ENCODE peak calls at places on chromosomes 4 and X, in four cellular contexts. One of them, this sample, is unnamed. For H3K36me3, the result is how much of the 10 kb centered on the place peaks cover.

GRCh38 chr4:159292137-159292896 is 189.4 kb downstream of the RAPGEF2 start:
- DNase-seq in IMR-90: no peak
- DNase-seq in tibial nerve: no peak
- DNase-seq in esophagus squamous epithelium: no peak
- DNase-seq in this sample: peak

GRCh38 chr4:16157609-16158503 is 68.4 kb downstream of the TAPT1 start:
- DNase-seq in IMR-90: no peak
- DNase-seq in tibial nerve: no peak
- DNase-seq in esophagus squamous epithelium: no peak
- DNase-seq in this sample: peak

GRCh38 chrX:128052303-128052702 is at the start of gene ACTRT1:
- DNase-seq in IMR-90: no peak
- DNase-seq in tibial nerve: no peak
- DNase-seq in esophagus squamous epithelium: no peak
- DNase-seq in this sample: no peak

GRCh38 chrX:10164879-10165278 is 8.1 kb downstream of the CLCN4 start:
- DNase-seq in IMR-90: no peak
- DNase-seq in tibial nerve: no peak
- DNase-seq in esophagus squamous epithelium: no peak
- DNase-seq in this sample: no peak

GRCh38 chr4:169664615-169665014 is 44.2 kb downstream of the CLCN3 start:
- DNase-seq in IMR-90: no peak
- DNase-seq in tibial nerve: no peak
- DNase-seq in esophagus squamous epithelium: no peak
- DNase-seq in this sample: no peak

GRCh38 chr4:110163327-110164070 is 34.9 kb downstream of the ELOVL6 start:
- DNase-seq in IMR-90: peak
- DNase-seq in tibial nerve: no peak
- DNase-seq in esophagus squamous epithelium: no peak
- DNase-seq in this sample: no peak

GRCh38 chr4:111839186-111839585 is 306.1 kb upstream of the FAM241A start:
- DNase-seq in IMR-90: no peak
- DNase-seq in tibial nerve: no peak
- DNase-seq in esophagus squamous epithelium: no peak
- DNase-seq in this sample: no peak

GRCh38 chr4:141768954-141769353 is 132.6 kb downstream of the IL15 start:
- DNase-seq in IMR-90: peak
- DNase-seq in tibial nerve: no peak
- DNase-seq in esophagus squamous epithelium: no peak
- DNase-seq in this sample: no peak

GRCh38 chr4:7323872-7324650 is 110.7 kb downstream of the PSAPL1 start:
- DNase-seq in IMR-90: no peak
- DNase-seq in tibial nerve: no peak
- DNase-seq in esophagus squamous epithelium: no peak
- DNase-seq in this sample: no peak

GRCh38 chr4:11198516-11199305 is 230.0 kb downstream of the HS3ST1 start:
- DNase-seq in IMR-90: no peak
- DNase-seq in tibial nerve: no peak
- DNase-seq in esophagus squamous epithelium: no peak
- DNase-seq in this sample: no peak

GRCh38 chr4:40910706-40911105 is 161.0 kb downstream of the NSUN7 start:
- DNase-seq in IMR-90: peak
- DNase-seq in tibial nerve: no peak
- DNase-seq in esophagus squamous epithelium: no peak
- DNase-seq in this sample: no peak

GRCh38 chr4:31692407-31692940 is 972.3 kb downstream of the PCDH7 start:
- DNase-seq in IMR-90: no peak
- DNase-seq in tibial nerve: no peak
- DNase-seq in esophagus squamous epithelium: no peak
- DNase-seq in this sample: no peak

GRCh38 chrX:153643431-153644351 is 3.3 kb upstream of the DUSP9 start:
- DNase-seq in IMR-90: no peak
- DNase-seq in tibial nerve: no peak
- DNase-seq in esophagus squamous epithelium: no peak
- DNase-seq in this sample: peak

GRCh38 chrX:136880003-136880451 is 498 bp downstream of the RBMX start:
- DNase-seq in IMR-90: no peak
- DNase-seq in tibial nerve: no peak
- DNase-seq in esophagus squamous epithelium: no peak
- DNase-seq in this sample: peak

GRCh38 chrX:107716045-107716684 is 59.4 kb downstream of the TSC22D3 start:
- DNase-seq in IMR-90: peak
- DNase-seq in tibial nerve: no peak
- DNase-seq in esophagus squamous epithelium: no peak
- DNase-seq in this sample: peak

DNA sequence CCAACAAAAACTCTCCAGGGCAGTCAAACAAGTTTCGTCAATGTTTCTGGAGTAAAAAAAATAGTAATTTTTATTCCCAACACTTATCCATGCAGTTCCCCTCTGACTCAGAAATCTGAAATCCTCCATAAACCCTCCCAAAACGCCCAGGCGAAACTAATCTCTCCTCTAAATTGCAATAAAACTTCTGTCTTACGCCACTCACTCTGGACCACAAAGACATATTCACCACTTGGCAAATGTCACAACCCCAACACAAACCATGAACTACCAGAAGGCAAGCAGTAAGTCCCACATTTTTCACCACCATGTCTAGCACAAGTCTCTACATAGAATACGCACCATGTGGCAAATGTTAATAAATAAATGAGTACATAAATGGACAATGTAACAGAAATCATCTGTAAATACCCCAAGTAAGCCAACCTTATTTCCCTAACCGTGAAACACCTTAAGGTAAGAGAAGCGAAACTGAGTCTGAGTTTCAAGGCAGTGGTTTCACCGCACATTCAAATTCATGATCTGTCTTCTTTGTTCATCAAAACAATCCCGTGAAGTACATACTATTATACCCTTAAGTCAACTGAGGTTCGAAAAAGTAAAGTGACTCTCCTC is 1.6 kb downstream of the PAPSS1 start:
- DNase-seq in IMR-90: no peak
- DNase-seq in tibial nerve: no peak
- DNase-seq in esophagus squamous epithelium: no peak
- DNase-seq in this sample: no peak
- H3K4me3 ChIP-seq in IMR-90: peak
- H3K4me3 ChIP-seq in tibial nerve: no peak
- H3K4me3 ChIP-seq in esophagus squamous epithelium: peak
- H3K4me3 ChIP-seq in this sample: no peak

DNA sequence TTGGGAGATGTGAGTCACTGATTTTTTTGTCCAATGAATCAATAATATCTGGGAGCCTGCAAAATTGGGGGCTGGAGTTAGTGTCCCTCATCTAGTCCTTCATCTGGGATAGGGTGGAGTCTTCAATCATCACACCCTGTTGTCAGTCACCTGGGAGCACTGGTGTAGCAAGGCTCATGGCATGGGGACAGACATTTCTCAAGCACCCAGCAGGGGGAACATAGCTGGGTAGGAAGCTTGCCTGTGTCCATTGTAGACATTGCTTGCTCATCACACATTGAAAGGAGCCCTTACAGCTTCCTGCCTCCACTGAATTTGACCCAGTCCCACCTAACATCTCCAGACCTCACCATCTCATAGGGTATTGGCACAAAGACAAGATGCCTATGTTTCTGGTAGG is 61.2 kb downstream of the SEL1L3 start:
- DNase-seq in IMR-90: no peak
- DNase-seq in tibial nerve: no peak
- DNase-seq in esophagus squamous epithelium: no peak
- DNase-seq in this sample: no peak
- H3K36me3 ChIP-seq in IMR-90: under half
- H3K36me3 ChIP-seq in tibial nerve: under half
- H3K36me3 ChIP-seq in esophagus squamous epithelium: under half
- H3K36me3 ChIP-seq in this sample: under half

GRCh38 chrX:33190016-33190415 is 21.3 kb downstream of the DMD start:
- DNase-seq in IMR-90: peak
- DNase-seq in tibial nerve: no peak
- DNase-seq in esophagus squamous epithelium: no peak
- DNase-seq in this sample: no peak

GRCh38 chrX:33194289-33194688 is 17.1 kb downstream of the DMD start:
- DNase-seq in IMR-90: no peak
- DNase-seq in tibial nerve: no peak
- DNase-seq in esophagus squamous epithelium: no peak
- DNase-seq in this sample: no peak

GRCh38 chrX:33198561-33199279 is 12.6 kb downstream of the DMD start:
- DNase-seq in IMR-90: no peak
- DNase-seq in tibial nerve: no peak
- DNase-seq in esophagus squamous epithelium: no peak
- DNase-seq in this sample: no peak

GRCh38 chrX:33195698-33196097 is 15.7 kb downstream of the DMD start:
- DNase-seq in IMR-90: peak
- DNase-seq in tibial nerve: no peak
- DNase-seq in esophagus squamous epithelium: no peak
- DNase-seq in this sample: no peak

DNA sequence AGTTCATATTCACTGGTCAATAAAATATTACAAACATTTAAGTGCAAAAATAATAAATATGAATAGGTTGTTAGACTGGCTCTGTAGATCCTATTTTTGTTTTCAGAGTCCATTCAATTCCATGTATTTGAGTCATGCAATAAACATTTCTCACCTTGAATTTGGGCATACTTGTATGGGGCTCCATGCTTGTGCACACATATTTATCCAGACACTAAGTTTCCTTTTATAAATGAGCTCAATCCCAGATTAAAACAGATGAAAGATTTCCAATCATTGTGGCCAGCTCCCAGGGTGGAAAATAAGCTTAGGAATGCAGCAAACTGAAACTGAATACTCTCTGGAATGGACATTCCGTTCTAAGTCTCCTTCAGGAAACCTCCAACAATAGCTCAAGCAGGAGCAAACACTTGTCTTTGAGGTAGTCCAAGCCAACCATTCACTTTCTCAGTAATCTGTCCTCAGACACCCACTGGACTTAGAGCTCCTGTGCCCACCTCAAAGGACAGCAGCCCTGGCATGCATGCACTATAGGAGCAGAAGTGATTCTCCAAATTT is 16.4 kb downstream of the DMD start:
- DNase-seq in IMR-90: peak
- DNase-seq in tibial nerve: no peak
- DNase-seq in esophagus squamous epithelium: no peak
- DNase-seq in this sample: no peak
- H3K4me3 ChIP-seq in IMR-90: peak
- H3K4me3 ChIP-seq in tibial nerve: no peak
- H3K4me3 ChIP-seq in esophagus squamous epithelium: no peak
- H3K4me3 ChIP-seq in this sample: no peak

GRCh38 chr4:3128976-3129375 is 54.5 kb downstream of the HTT start:
- DNase-seq in IMR-90: peak
- DNase-seq in tibial nerve: no peak
- DNase-seq in esophagus squamous epithelium: no peak
- DNase-seq in this sample: no peak
- H3K36me3 ChIP-seq in IMR-90: under half
- H3K36me3 ChIP-seq in tibial nerve: under half
- H3K36me3 ChIP-seq in esophagus squamous epithelium: half or more
- H3K36me3 ChIP-seq in this sample: under half

GRCh38 chrX:118216488-118216887 is 99.9 kb upstream of the KLHL13 start:
- DNase-seq in IMR-90: no peak
- DNase-seq in tibial nerve: no peak
- DNase-seq in esophagus squamous epithelium: no peak
- DNase-seq in this sample: no peak

GRCh38 chrX:118211891-118212816 is 95.5 kb upstream of the KLHL13 start:
- DNase-seq in IMR-90: no peak
- DNase-seq in tibial nerve: no peak
- DNase-seq in esophagus squamous epithelium: no peak
- DNase-seq in this sample: peak

GRCh38 chrX:118216086-118216485 is 99.5 kb upstream of the KLHL13 start:
- DNase-seq in IMR-90: no peak
- DNase-seq in tibial nerve: no peak
- DNase-seq in esophagus squamous epithelium: no peak
- DNase-seq in this sample: no peak

GRCh38 chrX:118215346-118215745 is 98.7 kb upstream of the KLHL13 start:
- DNase-seq in IMR-90: no peak
- DNase-seq in tibial nerve: no peak
- DNase-seq in esophagus squamous epithelium: no peak
- DNase-seq in this sample: no peak

GRCh38 chrX:118212817-118213183 is 96.2 kb upstream of the KLHL13 start:
- DNase-seq in IMR-90: no peak
- DNase-seq in tibial nerve: no peak
- DNase-seq in esophagus squamous epithelium: no peak
- DNase-seq in this sample: no peak
- H3K4me3 ChIP-seq in IMR-90: no peak
- H3K4me3 ChIP-seq in tibial nerve: no peak
- H3K4me3 ChIP-seq in esophagus squamous epithelium: no peak
- H3K4me3 ChIP-seq in this sample: no peak

GRCh38 chrX:44938111-44938510 is 65.1 kb downstream of the KDM6A start:
- DNase-seq in IMR-90: no peak
- DNase-seq in tibial nerve: no peak
- DNase-seq in esophagus squamous epithelium: no peak
- DNase-seq in this sample: no peak

GRCh38 chrX:44944894-44945293 is 71.9 kb downstream of the KDM6A start:
- DNase-seq in IMR-90: no peak
- DNase-seq in tibial nerve: no peak
- DNase-seq in esophagus squamous epithelium: no peak
- DNase-seq in this sample: no peak

GRCh38 chrX:44945736-44946135 is 72.7 kb downstream of the KDM6A start:
- DNase-seq in IMR-90: no peak
- DNase-seq in tibial nerve: no peak
- DNase-seq in esophagus squamous epithelium: no peak
- DNase-seq in this sample: no peak

GRCh38 chrX:44946771-44947170 is 73.8 kb downstream of the KDM6A start:
- DNase-seq in IMR-90: peak
- DNase-seq in tibial nerve: no peak
- DNase-seq in esophagus squamous epithelium: no peak
- DNase-seq in this sample: no peak

GRCh38 chrX:44943007-44943406 is 70.0 kb downstream of the KDM6A start:
- DNase-seq in IMR-90: no peak
- DNase-seq in tibial nerve: no peak
- DNase-seq in esophagus squamous epithelium: no peak
- DNase-seq in this sample: no peak
- H3K36me3 ChIP-seq in IMR-90: under half
- H3K36me3 ChIP-seq in tibial nerve: under half
- H3K36me3 ChIP-seq in esophagus squamous epithelium: under half
- H3K36me3 ChIP-seq in this sample: under half

GRCh38 chr4:104491826-104492771 is 2.6 kb downstream of the CXXC4 start:
- DNase-seq in IMR-90: no peak
- DNase-seq in tibial nerve: no peak
- DNase-seq in esophagus squamous epithelium: no peak
- DNase-seq in this sample: peak
- H3K4me3 ChIP-seq in IMR-90: peak
- H3K4me3 ChIP-seq in tibial nerve: peak
- H3K4me3 ChIP-seq in esophagus squamous epithelium: peak
- H3K4me3 ChIP-seq in this sample: peak